ENCODE peak calls at places on chromosome 13, in eight cellular contexts. C is CD4-positive, alpha-beta T cell; F is HCT116; J is right atrium auricular region; U is fibroblast of the aortic adventitia; K is MCF 10A; B is thyroid gland; Y is astrocyte of the spinal cord. V is an unnamed sample.
A peak's percentile ranks its signal among the peaks of the same experiment; 100 is the strongest.

GRCh38 chr13:45167611-45168554 is 33.0 kb downstream of the KCTD4 start:
- DNase-seq in C (no peak), F (peak; percentile 85), J (no peak), U (no peak), K (peak; percentile 99), B (peak; percentile 86), Y (no peak), V (no peak)

GRCh38 chr13:97231832-97232201 is 9.7 kb downstream of the MBNL2 start:
- DNase-seq in C (no peak), F (no peak), J (no peak), U (peak; percentile 58), K (no peak), B (no peak), Y (no peak), V (no peak)

GRCh38 chr13:29846475-29847256 is 3.8 kb downstream of the UBL3 start:
- DNase-seq in C (no peak), F (no peak), J (no peak), U (peak; percentile 25), K (peak; percentile 23), B (no peak), Y (peak; percentile 24), V (no peak)

GRCh38 chr13:95298971-95299627 is 2.2 kb downstream of the ABCC4 start:
- DNase-seq in C (no peak), F (peak; percentile 36), J (no peak), U (peak; percentile 70), K (peak; percentile 61), B (no peak), Y (peak; percentile 83), V (no peak)

GRCh38 chr13:71860547-71861131 is 6.4 kb downstream of the DACH1 start:
- DNase-seq in C (no peak), F (no peak), J (no peak), U (no peak), K (no peak), B (no peak), Y (no peak), V (no peak)

GRCh38 chr13:104869501-104869900 is 1666.0 kb downstream of the EFNB2 start:
- DNase-seq in C (no peak), F (no peak), J (no peak), U (no peak), K (no peak), B (no peak), Y (peak; percentile 26), V (no peak)

GRCh38 chr13:113088691-113089020 is 16.9 kb upstream of the F7 start:
- DNase-seq in C (no peak), F (no peak), J (no peak), U (no peak), K (no peak), B (no peak), Y (no peak), V (no peak)

GRCh38 chr13:42703740-42704139 is 77.6 kb upstream of the FAM216B start:
- DNase-seq in C (no peak), F (no peak), J (no peak), U (no peak), K (no peak), B (no peak), Y (no peak), V (no peak)

GRCh38 chr13:59250276-59250990 is 913.3 kb downstream of the DIAPH3 start:
- DNase-seq in C (no peak), F (no peak), J (no peak), U (no peak), K (no peak), B (no peak), Y (no peak), V (no peak)

GRCh38 chr13:80361883-80362327 is 21.0 kb upstream of the SPRY2 start:
- DNase-seq in C (no peak), F (no peak), J (no peak), U (no peak), K (no peak), B (no peak), Y (no peak), V (peak; percentile 36)

GRCh38 chr13:75072368-75072767 is 409.6 kb downstream of the TBC1D4 start:
- DNase-seq in C (no peak), F (no peak), J (no peak), U (no peak), K (no peak), B (no peak), Y (no peak), V (no peak)

GRCh38 chr13:112058519-112058873 is 8.5 kb upstream of the SOX1 start:
- DNase-seq in C (no peak), F (no peak), J (no peak), U (no peak), K (no peak), B (no peak), Y (no peak), V (no peak)

GRCh38 chr13:34347784-34348573 is 530.0 kb downstream of the RFC3 start:
- DNase-seq in C (no peak), F (no peak), J (no peak), U (no peak), K (no peak), B (peak; percentile 42), Y (no peak), V (no peak)

GRCh38 chr13:82569581-82569980 is 1312.7 kb downstream of the SLITRK1 start:
- DNase-seq in C (no peak), F (no peak), J (no peak), U (no peak), K (no peak), B (no peak), Y (peak; percentile 4), V (no peak)

GRCh38 chr13:51729853-51730553 is 74.0 kb downstream of the DHRS12 start:
- DNase-seq in C (no peak), F (no peak), J (peak; percentile 85), U (peak; percentile 84), K (peak; percentile 75), B (peak; percentile 13), Y (peak; percentile 92), V (no peak)

DNA sequence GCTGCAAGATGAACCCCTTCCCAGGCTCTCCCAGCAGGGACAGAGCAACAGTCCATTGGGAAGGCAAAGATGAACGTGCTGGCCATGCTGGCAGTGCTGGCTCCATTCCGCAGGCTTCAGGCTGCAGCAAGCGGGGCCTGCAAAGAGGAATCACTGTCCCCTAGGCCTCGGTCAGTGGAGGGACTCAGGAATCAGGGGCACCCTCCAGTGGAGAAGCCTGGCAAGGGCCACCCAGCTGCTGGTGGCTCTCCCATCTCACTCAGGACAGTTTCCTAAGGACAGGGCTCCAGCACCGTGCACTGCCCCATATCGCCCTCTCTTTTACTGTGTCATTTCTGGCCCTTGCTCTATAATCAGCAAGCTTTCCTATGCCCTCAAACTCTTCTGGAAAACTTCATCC is 498.6 kb downstream of the EFNB2 start:
- DNase-seq in C (no peak), F (peak; percentile 6), J (no peak), U (no peak), K (peak; percentile 5), B (no peak), Y (no peak), V (no peak)
- TF ChIP-seq CTCF in C (no peak), F (no peak), J (no peak), U (no peak), K (no peak), B (no peak), Y (no peak), V (no peak)

GRCh38 chr13:21100994-21101757 is 39.8 kb upstream of the LATS2 start:
- DNase-seq in C (no peak), F (no peak), J (no peak), U (no peak), K (no peak), B (no peak), Y (no peak), V (no peak)

GRCh38 chr13:21101865-21102576 is 40.6 kb upstream of the LATS2 start:
- DNase-seq in C (no peak), F (no peak), J (no peak), U (no peak), K (no peak), B (no peak), Y (no peak), V (no peak)

GRCh38 chr13:21106089-21106488 is 44.7 kb upstream of the LATS2 start:
- DNase-seq in C (no peak), F (no peak), J (no peak), U (no peak), K (no peak), B (no peak), Y (peak; percentile 78), V (no peak)

GRCh38 chr13:21100211-21100610 is 38.8 kb upstream of the LATS2 start:
- DNase-seq in C (no peak), F (no peak), J (no peak), U (no peak), K (no peak), B (no peak), Y (no peak), V (no peak)

DNA sequence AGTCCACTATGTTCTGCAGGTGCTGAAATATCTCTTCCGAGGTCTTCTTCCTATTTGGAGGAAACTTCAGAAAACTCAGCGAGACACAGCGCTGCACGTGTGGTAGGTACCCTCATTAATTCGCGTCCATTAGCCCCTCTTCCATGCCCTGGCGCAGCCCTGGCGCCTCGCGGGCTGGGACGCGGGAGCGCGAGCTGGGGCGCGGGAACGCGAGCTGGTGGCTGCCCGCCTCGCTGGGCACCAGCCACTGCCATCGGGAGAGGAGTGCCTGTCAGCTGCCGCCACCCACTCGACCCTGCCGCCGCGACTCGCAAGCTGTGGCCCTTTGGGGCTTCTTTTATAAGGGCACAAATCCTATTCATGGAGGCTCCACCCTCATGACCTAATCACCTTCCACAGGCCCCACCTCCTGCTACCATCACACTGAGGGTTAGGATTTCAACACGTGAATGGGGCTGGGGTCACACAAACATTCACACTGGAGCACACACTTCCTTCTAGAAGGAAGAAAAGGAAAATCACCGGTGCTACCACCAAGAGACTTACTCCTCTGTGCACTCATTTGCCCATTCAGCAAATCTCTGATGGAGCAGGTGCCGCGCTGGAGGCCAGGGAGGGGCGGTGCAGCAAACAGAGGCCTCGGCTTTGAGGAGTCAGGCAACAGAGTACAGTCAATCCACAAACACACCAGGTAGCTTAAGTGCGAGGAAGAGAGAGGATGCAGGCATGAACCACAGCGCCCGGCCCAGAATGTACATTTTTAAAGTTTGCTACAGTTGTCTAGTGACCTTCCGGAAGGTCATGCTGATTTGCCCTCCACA is 43.0 kb upstream of the LATS2 start:
- DNase-seq in C (no peak), F (no peak), J (no peak), U (no peak), K (no peak), B (no peak), Y (no peak), V (no peak)
- TF ChIP-seq CTCF in C (no peak), F (no peak), J (no peak), U (no peak), K (no peak), B (no peak), Y (no peak), V (no peak)

DNA sequence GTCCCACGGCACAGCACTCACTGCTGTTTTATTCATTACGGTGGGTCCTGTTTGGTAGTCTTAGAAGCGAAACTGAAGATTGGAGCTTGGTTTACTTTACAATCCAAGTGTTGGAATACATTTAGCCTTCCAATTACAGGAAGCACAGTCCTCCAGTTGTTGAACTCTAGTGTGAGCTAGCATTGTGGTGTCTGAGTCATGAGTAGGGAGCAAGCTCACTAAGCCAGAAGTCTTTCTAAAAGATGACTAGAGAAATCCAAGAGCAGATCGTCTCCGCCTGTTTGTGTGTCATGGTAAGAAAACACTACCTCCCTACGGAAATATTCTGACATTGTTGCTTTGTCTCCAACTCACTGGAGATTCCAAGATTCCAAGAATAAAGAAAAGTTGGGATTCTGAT is 10.1 kb upstream of the SHISA2 start:
- DNase-seq in C (no peak), F (no peak), J (no peak), U (peak; percentile 41), K (peak; percentile 60), B (no peak), Y (peak; percentile 92), V (no peak)
- TF ChIP-seq CTCF in C (no peak), F (no peak), J (no peak), U (no peak), K (no peak), B (no peak), Y (no peak), V (no peak)

GRCh38 chr13:100797921-100798320 is 123.3 kb upstream of the TMTC4 start:
- DNase-seq in C (no peak), F (no peak), J (no peak), U (no peak), K (no peak), B (no peak), Y (no peak), V (no peak)
- TF ChIP-seq CTCF in C (no peak), F (no peak), J (no peak), U (no peak), K (no peak), B (no peak), Y (no peak), V (no peak)